ENCODE peak calls at places on chromosomes 16 and 17, in seven cellular contexts. U is activated CD4-positive, CD25-positive, alpha-beta regulatory T cell; G is GM13977; T is stimulated activated CD4-positive, alpha-beta T cell treated with anti-CD3 and anti-CD28 coated beads, Interleukin-15, amount 100 ng/mL, for 48 hours; Z is NCI-H1930; D is GOT3; C is GM04504. O is an unnamed sample.

GRCh38 chr17:44501866-44502265 is 1.3 kb downstream of the GPATCH8 start:
- DNase-seq in C (no peak), D (no peak), G (no peak), U (no peak), T (no peak), Z (no peak), O (no peak)

GRCh38 chr16:20898938-20899502 is 1.1 kb downstream of the DCUN1D3 start:
- DNase-seq in T (no peak), D (no peak), U (no peak), G (no peak), C (peak; percentile 53), Z (no peak), O (no peak)

GRCh38 chr17:78122221-78122990 is 6.1 kb downstream of the TMC6 start:
- DNase-seq in C (no peak), Z (no peak), U (no peak), G (no peak), D (no peak), T (no peak), O (no peak)

GRCh38 chr16:8355714-8356113 is 234.6 kb downstream of the TMEM114 start:
- DNase-seq in Z (peak; percentile 12), U (no peak), G (no peak), T (no peak), D (no peak), C (no peak), O (no peak)

GRCh38 chr16:56246051-56246817 is 54.9 kb downstream of the GNAO1 start:
- DNase-seq in D (no peak), U (no peak), G (no peak), T (no peak), Z (no peak), C (peak; percentile 31), O (peak; percentile 13)

GRCh38 chr17:47836601-47837000 is 4.5 kb downstream of the SCRN2 start:
- DNase-seq in C (no peak), G (no peak), D (no peak), T (no peak), Z (no peak), U (no peak), O (no peak)

GRCh38 chr16:2774161-2774891 is 2.8 kb downstream of the ELOB start:
- DNase-seq in Z (no peak), U (no peak), C (no peak), T (no peak), D (no peak), G (no peak), O (no peak)

GRCh38 chr17:3907483-3908216 is 8.6 kb downstream of the P2RX1 start:
- DNase-seq in T (no peak), U (no peak), C (no peak), Z (no peak), G (no peak), D (no peak), O (no peak)

GRCh38 chr16:12276631-12277030 is 300.1 kb downstream of the SNX29 start:
- DNase-seq in U (no peak), C (no peak), T (no peak), Z (no peak), D (no peak), G (no peak), O (peak; percentile 75)

GRCh38 chr17:1645207-1646171 is at the start of gene SCARF1:
- DNase-seq in C (no peak), G (no peak), Z (no peak), U (no peak), D (no peak), T (no peak), O (no peak)

O was measured in smooth muscle cell of the brain vasculature.